ENCODE peak calls at places on chromosomes 12 and 14, in four cellular contexts. U, S, Q and V are unnamed samples.

GRCh38 chr14:94138256-94138655 is 8.9 kb upstream of the IFI27L2 start:
- DNase-seq in Q (no peak), U (no peak), S (no peak), V (no peak)

GRCh38 chr12:93595336-93595735 is 22.9 kb downstream of the SOCS2 start:
- DNase-seq in S (no peak), Q (no peak), U (no peak), V (no peak)

GRCh38 chr12:112261559-112261958 is 120.7 kb downstream of the HECTD4 start:
- DNase-seq in U (no peak), S (no peak), Q (peak; percentile 26), V (peak; percentile 43)

GRCh38 chr12:79512068-79512467 is 178.7 kb downstream of the PAWR start:
- DNase-seq in Q (no peak), S (no peak), U (no peak), V (no peak)

GRCh38 chr14:74663884-74664283 is 49.0 kb downstream of the AREL1 start:
- DNase-seq in S (peak; percentile 26), Q (no peak), U (no peak), V (no peak)

GRCh38 chr12:15706010-15706676 is 83.0 kb downstream of the EPS8 start:
- DNase-seq in U (no peak), S (no peak), Q (no peak), V (no peak)

GRCh38 chr12:47904647-47905312 is at the start of gene VDR:
- DNase-seq in U (peak; percentile 52), S (peak; percentile 68), Q (peak; percentile 19), V (peak; percentile 11)

GRCh38 chr12:45050331-45050750 is 558 bp downstream of the DBX2 start:
- DNase-seq in S (no peak), Q (no peak), U (no peak), V (no peak)

GRCh38 chr12:47312794-47313426 is 233.2 kb upstream of the AMIGO2 start:
- DNase-seq in S (no peak), U (no peak), Q (peak; percentile 31), V (no peak)

GRCh38 chr14:30108975-30109700 is 181.5 kb upstream of the PRKD1 start:
- DNase-seq in S (no peak), Q (no peak), U (no peak), V (no peak)

GRCh38 chr12:59388176-59388575 is 207.7 kb upstream of the SLC16A7 start:
- DNase-seq in Q (no peak), U (no peak), S (no peak), V (no peak)

GRCh38 chr14:50796391-50796790 is 34.6 kb downstream of the NIN start:
- DNase-seq in Q (no peak), S (no peak), U (no peak), V (no peak)

GRCh38 chr14:24734917-24735500 is 101.0 kb upstream of the GZMB start:
- DNase-seq in U (no peak), S (no peak), Q (peak; percentile 93), V (peak; percentile 77)

GRCh38 chr12:76310110-76310509 is 38.1 kb downstream of the BBS10 start:
- DNase-seq in U (no peak), Q (no peak), S (no peak), V (no peak)

GRCh38 chr14:23405096-23405495 is 3.0 kb downstream of the MYH6 start:
- DNase-seq in S (no peak), Q (no peak), U (no peak), V (no peak)

GRCh38 chr14:81826080-81826479 is 292.4 kb upstream of the SEL1L start:
- DNase-seq in Q (no peak), S (no peak), U (no peak), V (no peak)

GRCh38 chr12:98224584-98225221 is 290.7 kb upstream of the TMPO start:
- DNase-seq in U (no peak), Q (no peak), S (no peak), V (no peak)

GRCh38 chr14:93073833-93074769 is 41.6 kb downstream of the ITPK1 start:
- DNase-seq in Q (peak; percentile 74), U (no peak), S (no peak), V (peak; percentile 52)

GRCh38 chr12:23847857-23848256 is 101.6 kb downstream of the SOX5 start:
- DNase-seq in U (no peak), S (no peak), Q (no peak), V (no peak)

GRCh38 chr14:78700236-78700635 is 530.1 kb downstream of the NRXN3 start:
- DNase-seq in U (no peak), Q (no peak), S (no peak), V (no peak)

GRCh38 chr12:1972260-1972659 is 32.0 kb downstream of the DCP1B start:
- DNase-seq in S (no peak), Q (peak; percentile 8), U (no peak), V (no peak)

GRCh38 chr14:103057028-103057371 is 349 bp downstream of the CDC42BPB start:
- DNase-seq in U (no peak), S (no peak), Q (no peak), V (no peak)

GRCh38 chr14:23300687-23301223 is 1.9 kb downstream of the PPP1R3E start:
- DNase-seq in Q (peak; percentile 68), S (no peak), U (no peak), V (no peak)

GRCh38 chr14:104292084-104292970 is 153.9 kb downstream of the KIF26A start:
- DNase-seq in Q (no peak), S (no peak), U (no peak), V (no peak)

GRCh38 chr12:2083008-2083407 is 30.2 kb downstream of the CACNA1C start:
- DNase-seq in Q (no peak), U (no peak), S (no peak), V (no peak)

GRCh38 chr12:49462103-49462739 is 76.6 kb upstream of the KCNH3 start:
- DNase-seq in Q (peak; percentile 12), U (no peak), S (peak; percentile 8), V (peak; percentile 7)

GRCh38 chr12:76144253-76144564 is 59.7 kb upstream of the NAP1L1 start:
- DNase-seq in S (peak; percentile 29), U (no peak), Q (no peak), V (no peak)

GRCh38 chr12:124027753-124028559 is 54.9 kb downstream of the ZNF664 start:
- DNase-seq in Q (no peak), U (no peak), S (no peak), V (no peak)